ENCODE peak calls at places on chromosomes 3 and 15, in four cellular contexts. K is AG04450; H is CD8-positive, alpha-beta T cell; Y is hepatocyte. W is an unnamed sample.
A peak's percentile ranks its signal among the peaks of the same experiment; 100 is the strongest.

GRCh38 chr3:52032702-52033408 is 23.5 kb downstream of the DUSP7 start:
- DNase-seq in Y (no peak), H (no peak), K (no peak), W (no peak)

GRCh38 chr15:37733628-37734027 is 200.8 kb upstream of the TMCO5A start:
- DNase-seq in K (no peak), Y (no peak), H (no peak), W (no peak)

GRCh38 chr15:90680371-90680935 is 36.7 kb upstream of the BLM start:
- DNase-seq in K (peak; percentile 81), Y (no peak), H (no peak), W (peak; percentile 86)

GRCh38 chr15:78264304-78265136 is at the start of gene DNAJA4:
- DNase-seq in Y (peak; percentile 29), H (peak; percentile 63), K (no peak), W (peak; percentile 95)

GRCh38 chr15:59189224-59189623 is 17.4 kb upstream of the LDHAL6B start:
- DNase-seq in K (no peak), H (no peak), Y (no peak), W (no peak)

GRCh38 chr3:77530870-77531269 is 491.0 kb downstream of the ROBO2 start:
- DNase-seq in K (peak; percentile 24), H (no peak), Y (no peak), W (no peak)

GRCh38 chr15:91853501-91853967 is at the start of gene SLCO3A1:
- DNase-seq in H (peak; percentile 75), K (no peak), Y (peak; percentile 65), W (peak; percentile 97)

GRCh38 chr3:40262331-40262730 is 47.2 kb upstream of the EIF1B start:
- DNase-seq in Y (no peak), H (no peak), K (no peak), W (no peak)

GRCh38 chr3:11514191-11514770 is 129.4 kb downstream of the VGLL4 start:
- DNase-seq in H (no peak), K (no peak), Y (peak; percentile 56), W (peak; percentile 98)

DNA sequence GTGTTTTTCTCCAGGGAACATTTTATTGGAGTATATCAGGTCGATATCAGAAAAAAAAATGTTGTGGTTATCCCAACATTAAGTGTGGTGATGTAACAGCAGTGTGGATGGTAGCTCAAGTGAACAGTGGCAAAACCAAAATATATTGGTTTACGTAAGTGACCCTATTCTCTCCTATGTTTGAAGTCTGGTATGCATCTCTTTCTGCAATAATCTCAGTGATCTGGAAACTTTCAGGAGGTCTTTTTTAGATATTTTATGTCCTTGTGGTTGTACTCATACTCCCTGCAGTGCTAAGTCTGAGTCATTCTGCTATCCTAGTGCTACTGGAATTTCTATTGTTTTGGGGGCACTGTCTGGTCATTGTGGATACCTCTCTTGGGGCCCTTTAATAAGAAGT is 137.9 kb downstream of the SNRPN start:
- DNase-seq in K (no peak), Y (no peak), H (no peak), W (no peak)
- H3K9me3 ChIP-seq in K (peaks cover 45% of the 10 kb centered on the region), Y (peaks cover 3% of the 10 kb centered on the region), H (peaks cover 37% of the 10 kb centered on the region), W (peaks cover 18% of the 10 kb centered on the region)

GRCh38 chr3:123877965-123878364 is 6.2 kb downstream of the MYLK start:
- DNase-seq in Y (no peak), H (no peak), K (no peak), W (no peak)
- H3K27ac ChIP-seq in Y (no peak overlapping the region), H (no peak overlapping the region), K (no peak overlapping the region), W (no peak overlapping the region)

GRCh38 chr3:188316021-188316722 is 162.2 kb downstream of the LPP start:
- DNase-seq in H (no peak), Y (no peak), K (no peak), W (peak; percentile 75)
- H3K9me3 ChIP-seq in H (no peaks in the 10 kb centered on the region), Y (no peaks in the 10 kb centered on the region), K (no peaks in the 10 kb centered on the region), W (no peaks in the 10 kb centered on the region)

DNA sequence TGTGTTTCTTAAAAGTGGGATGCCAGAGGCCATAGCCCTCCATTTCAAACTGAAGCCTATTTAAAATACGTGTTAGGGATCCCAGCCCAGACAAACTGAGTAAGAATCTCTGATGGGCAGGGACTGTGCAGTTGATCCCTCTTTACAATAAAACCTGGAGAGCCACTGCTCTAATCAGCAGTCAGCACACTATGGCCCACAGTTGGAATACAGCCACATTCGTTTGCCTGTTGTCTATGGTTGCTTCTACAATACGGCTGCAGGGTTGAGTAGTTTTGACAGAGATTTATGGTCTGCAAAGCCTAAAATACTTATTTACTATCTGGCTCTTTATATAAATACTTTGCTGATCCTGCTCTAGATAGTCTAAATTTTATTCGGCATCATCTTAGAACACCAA is 32.4 kb downstream of the TJP1 start:
- DNase-seq in Y (peak; percentile 11), K (no peak), H (no peak), W (no peak)
- H3K27ac ChIP-seq in Y (no peak overlapping the region), K (no peak overlapping the region), H (no peak overlapping the region), W (no peak overlapping the region)

GRCh38 chr3:43043071-43043766 is 62.7 kb downstream of the POMGNT2 start:
- DNase-seq in H (no peak), Y (no peak), K (no peak), W (no peak)
- H3K9me3 ChIP-seq in H (peaks cover 5% of the 10 kb centered on the region), Y (no peaks in the 10 kb centered on the region), K (no peaks in the 10 kb centered on the region), W (peaks cover 8% of the 10 kb centered on the region)

DNA sequence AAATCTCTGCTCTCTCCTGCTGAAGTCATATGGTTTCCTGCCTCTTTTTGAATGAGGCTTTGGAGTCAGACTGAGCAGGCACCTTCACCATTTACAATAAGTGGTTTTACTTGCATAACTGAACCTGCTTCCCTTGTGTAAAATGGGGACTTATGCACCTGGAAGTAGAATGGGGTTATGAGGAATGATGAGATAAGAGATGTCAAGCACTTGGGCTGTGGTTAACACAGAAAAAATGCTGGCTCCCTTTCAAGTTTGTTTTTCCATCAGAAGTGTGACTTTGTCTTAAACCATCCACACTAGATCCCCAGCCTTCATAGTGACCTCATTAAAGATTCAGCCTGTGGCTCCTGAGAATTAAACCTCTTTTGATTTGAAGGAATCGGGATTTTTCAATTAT is 5.2 kb downstream of the EXOSC7 start:
- DNase-seq in H (no peak), K (no peak), Y (no peak), W (no peak)
- H3K27ac ChIP-seq in H (no peak overlapping the region), K (no peak overlapping the region), Y (no peak overlapping the region), W (no peak overlapping the region)

GRCh38 chr3:44729384-44729910 is at the start of gene ZNF501:
- DNase-seq in H (peak; percentile 87), Y (peak; percentile 94), K (peak; percentile 67), W (peak; percentile 93)

DNA sequence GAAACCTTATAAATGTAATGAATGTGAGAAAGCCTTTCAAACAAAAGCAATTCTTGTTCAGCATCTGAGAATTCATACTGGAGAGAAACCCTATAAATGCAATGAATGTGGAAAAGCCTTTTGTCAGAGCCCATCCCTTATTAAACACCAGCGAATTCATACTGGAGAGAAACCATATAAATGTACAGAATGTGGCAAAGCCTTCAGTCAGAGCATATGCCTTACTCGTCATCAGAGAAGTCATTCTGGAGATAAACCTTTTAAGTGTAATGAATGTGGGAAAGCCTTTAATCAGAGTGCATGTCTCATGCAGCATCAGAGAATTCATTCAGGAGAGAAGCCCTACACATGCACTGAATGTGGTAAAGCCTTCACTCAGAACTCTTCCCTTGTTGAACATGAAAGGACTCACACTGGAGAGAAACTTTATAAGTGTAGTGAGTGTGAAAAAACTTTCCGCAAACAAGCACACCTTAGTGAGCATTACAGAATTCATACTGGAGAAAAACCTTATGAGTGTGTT is 5.3 kb downstream of the ZNF501 start:
- DNase-seq in Y (no peak), H (no peak), K (no peak), W (no peak)
- H3K9me3 ChIP-seq in Y (peaks cover 46% of the 10 kb centered on the region), H (peaks cover 48% of the 10 kb centered on the region), K (peaks cover 46% of the 10 kb centered on the region), W (peaks cover 50% of the 10 kb centered on the region)

GRCh38 chr3:61928776-61929175 is 367.4 kb downstream of the PTPRG start:
- DNase-seq in K (no peak), H (no peak), Y (no peak), W (no peak)
- H3K27ac ChIP-seq in K (no peak overlapping the region), H (no peak overlapping the region), Y (no peak overlapping the region), W (no peak overlapping the region)

GRCh38 chr3:189322339-189322738 is 150.6 kb downstream of the TPRG1 start:
- DNase-seq in H (no peak), K (no peak), Y (no peak), W (no peak)

GRCh38 chr3:189324538-189325138 is 152.9 kb downstream of the TPRG1 start:
- DNase-seq in Y (peak; percentile 88), K (peak; percentile 26), H (peak; percentile 82), W (no peak)

GRCh38 chr3:189330066-189330465 is 158.3 kb downstream of the TPRG1 start:
- DNase-seq in H (no peak), Y (no peak), K (no peak), W (no peak)

GRCh38 chr3:189320511-189320910 is 148.7 kb downstream of the TPRG1 start:
- DNase-seq in H (no peak), K (no peak), Y (no peak), W (no peak)

DNA sequence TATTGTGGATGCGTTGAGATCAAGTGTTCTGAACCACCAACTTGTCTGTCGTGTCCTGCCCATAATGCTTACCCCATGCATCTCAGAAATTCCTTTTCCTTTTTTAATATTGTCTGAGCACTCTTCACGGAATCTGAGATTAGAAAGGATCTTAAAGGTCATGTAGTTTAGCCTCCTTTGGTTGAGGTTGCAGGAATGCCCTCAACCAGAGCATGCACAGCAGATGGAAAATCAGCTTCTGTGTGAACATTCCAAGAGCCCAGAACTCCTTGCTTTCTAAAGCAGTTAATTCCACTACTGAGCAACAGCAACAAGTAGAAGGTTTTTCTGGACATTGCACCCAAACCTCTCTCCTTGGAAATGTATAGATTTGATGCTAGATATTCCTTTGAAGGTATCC is 153.7 kb downstream of the TPRG1 start:
- DNase-seq in K (no peak), H (no peak), Y (no peak), W (no peak)
- H3K9me3 ChIP-seq in K (no peaks in the 10 kb centered on the region), H (no peaks in the 10 kb centered on the region), Y (no peaks in the 10 kb centered on the region), W (no peaks in the 10 kb centered on the region)